ENCODE peak calls at places on chromosomes 7 and 10, in four cellular contexts. Y, R, O and H are unnamed samples. For H3K4me1, the result is how much of the 10 kb centered on the place peaks cover.

GRCh38 chr7:1843271-1843861 is 173.3 kb downstream of the ELFN1 start:
- DNase-seq in O (no peak), R (no peak), Y (no peak), H (no peak)

GRCh38 chr7:134024729-134025128 is 102.4 kb upstream of the LRGUK start:
- DNase-seq in R (no peak), O (no peak), Y (no peak), H (no peak)

GRCh38 chr7:138328215-138328614 is 131.8 kb upstream of the TRIM24 start:
- DNase-seq in O (no peak), Y (peak), R (no peak), H (no peak)

GRCh38 chr10:128043259-128044045 is 82.8 kb downstream of the MKI67 start:
- DNase-seq in Y (no peak), R (no peak), O (no peak), H (no peak)

GRCh38 chr7:41030673-41031072 is 672.2 kb downstream of the INHBA start:
- DNase-seq in R (no peak), Y (no peak), O (no peak), H (no peak)

GRCh38 chr10:21976739-21977138 is 26.8 kb downstream of the DNAJC1 start:
- DNase-seq in Y (no peak), O (no peak), R (no peak), H (no peak)

GRCh38 chr10:22625511-22626288 is 88.7 kb downstream of the PIP4K2A start:
- DNase-seq in R (no peak), O (no peak), Y (peak), H (no peak)

GRCh38 chr7:78794101-78794500 is 659.4 kb downstream of the MAGI2 start:
- DNase-seq in Y (no peak), O (no peak), R (no peak), H (no peak)

GRCh38 chr10:101644002-101644401 is 51.0 kb downstream of the FBXW4 start:
- DNase-seq in Y (no peak), R (no peak), O (no peak), H (no peak)

GRCh38 chr10:89537361-89537760 is 2.0 kb upstream of the SLC16A12 start:
- DNase-seq in R (no peak), Y (no peak), O (no peak), H (no peak)

GRCh38 chr10:73953665-73954064 is 42.7 kb downstream of the PLAU start:
- DNase-seq in Y (no peak), R (no peak), O (no peak), H (no peak)

GRCh38 chr10:32393942-32394341 is 47.0 kb upstream of the EPC1 start:
- DNase-seq in O (no peak), Y (no peak), R (no peak), H (no peak)

GRCh38 chr10:122149607-122150505 is 121.2 kb upstream of the BTBD16 start:
- DNase-seq in Y (no peak), O (no peak), R (no peak), H (no peak)
- TF ChIP-seq TCF7L2 in Y (no peak), O (no peak), R (no peak), H (no peak)

DNA sequence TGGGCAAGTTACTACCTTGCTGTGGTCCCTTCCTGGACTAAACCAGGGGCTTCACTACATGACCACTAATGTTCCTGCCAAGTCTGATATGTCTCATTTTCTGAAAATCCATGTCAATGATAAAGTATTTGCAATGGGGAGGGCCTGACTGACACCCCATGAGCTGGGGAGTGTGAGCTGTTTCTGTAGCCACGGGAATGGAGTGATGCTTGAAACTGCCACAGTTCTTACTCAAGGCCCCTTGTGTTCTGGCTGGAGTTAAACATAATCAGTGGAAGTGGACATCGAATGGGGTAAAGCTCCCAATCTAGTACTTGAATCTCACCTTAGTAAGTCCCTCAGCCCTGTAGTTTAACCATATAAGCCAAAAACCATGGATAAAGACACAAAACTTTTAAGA is 61.9 kb upstream of the PDLIM1 start:
- DNase-seq in Y (no peak), O (no peak), R (no peak), H (no peak)
- H3K4me1 ChIP-seq in Y (half or more), O (under half), R (under half), H (under half)

GRCh38 chr10:97539523-97540200 is 32.9 kb upstream of the ANKRD2 start:
- DNase-seq in O (no peak), Y (no peak), R (no peak), H (no peak)

GRCh38 chr10:97546441-97547340 is 25.9 kb upstream of the ANKRD2 start:
- DNase-seq in Y (no peak), O (no peak), R (no peak), H (no peak)

GRCh38 chr10:97542169-97543024 is 30.2 kb upstream of the ANKRD2 start:
- DNase-seq in O (peak), R (peak), Y (peak), H (peak)

GRCh38 chr10:97540669-97541500 is 31.7 kb upstream of the ANKRD2 start:
- DNase-seq in Y (no peak), O (no peak), R (peak), H (no peak)

DNA sequence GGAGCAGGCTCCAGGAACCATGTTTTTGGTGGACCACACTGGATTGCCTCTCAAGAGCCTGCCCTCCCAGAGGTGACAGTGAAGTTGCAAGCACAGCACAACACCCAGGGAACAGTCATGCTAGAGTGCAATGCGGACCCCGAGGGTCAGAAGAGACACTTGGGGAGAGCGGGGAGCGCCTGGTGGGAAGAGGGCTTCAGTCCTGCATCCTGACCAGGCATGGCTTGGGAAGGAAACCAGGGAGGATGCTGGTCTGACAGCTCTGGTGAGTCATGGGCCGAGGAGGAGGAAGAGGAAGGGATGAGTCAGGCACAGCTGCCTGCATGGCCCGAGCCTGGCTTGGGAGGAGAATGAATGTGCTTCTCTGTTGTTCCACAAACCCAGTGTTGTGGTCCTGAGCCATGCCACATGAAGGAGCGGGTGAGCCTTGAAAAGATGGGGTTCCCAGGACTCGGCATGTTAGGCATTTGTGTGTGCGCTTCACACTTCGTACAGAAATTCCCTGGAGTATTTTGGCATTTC is 29.5 kb upstream of the ANKRD2 start:
- DNase-seq in R (peak), O (peak), Y (peak), H (peak)
- TF ChIP-seq TCF7L2 in R (no peak), O (peak), Y (no peak), H (no peak)

GRCh38 chr10:24718031-24718855 is 5.4 kb downstream of the ARHGAP21 start:
- DNase-seq in R (no peak), O (no peak), Y (peak), H (no peak)

GRCh38 chr10:24716295-24716694 is 7.4 kb downstream of the ARHGAP21 start:
- DNase-seq in R (peak), O (no peak), Y (no peak), H (no peak)

GRCh38 chr10:24711465-24711864 is 12.2 kb downstream of the ARHGAP21 start:
- DNase-seq in Y (no peak), R (no peak), O (no peak), H (no peak)

GRCh38 chr10:24713086-24713485 is 10.6 kb downstream of the ARHGAP21 start:
- DNase-seq in R (no peak), O (no peak), Y (no peak), H (no peak)

GRCh38 chr10:24715246-24715769 is 8.4 kb downstream of the ARHGAP21 start:
- DNase-seq in O (no peak), Y (no peak), R (no peak), H (no peak)
- H3K4me1 ChIP-seq in O (under half), Y (half or more), R (under half), H (under half)

GRCh38 chr7:22934023-22934422 is 79.9 kb downstream of the HYCC1 start:
- DNase-seq in Y (no peak), R (no peak), O (no peak), H (no peak)
- TF ChIP-seq TCF7L2 in Y (no peak), R (no peak), O (no peak), H (no peak)

DNA sequence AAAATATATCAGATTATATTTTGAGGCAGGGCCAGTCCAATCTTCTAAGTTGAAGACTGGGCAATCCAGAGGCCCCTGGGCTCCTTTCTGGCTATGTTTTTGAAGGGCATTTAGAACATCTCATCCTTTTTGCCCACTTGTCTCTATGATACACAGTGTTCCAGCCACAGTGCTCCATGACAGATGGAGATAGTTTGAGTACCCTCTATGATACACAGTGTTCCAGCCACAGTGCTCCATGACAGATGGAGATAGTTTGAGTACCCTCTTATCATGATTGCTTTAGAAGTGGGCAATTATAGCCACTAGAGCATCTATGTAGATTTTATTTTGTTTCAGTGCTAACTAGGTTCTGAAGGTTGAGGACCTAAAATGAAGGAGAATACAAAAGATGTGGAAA is 33.1 kb upstream of the A1CF start:
- DNase-seq in R (no peak), Y (no peak), O (no peak), H (no peak)
- H3K4me1 ChIP-seq in R (under half), Y (under half), O (under half), H (under half)

DNA sequence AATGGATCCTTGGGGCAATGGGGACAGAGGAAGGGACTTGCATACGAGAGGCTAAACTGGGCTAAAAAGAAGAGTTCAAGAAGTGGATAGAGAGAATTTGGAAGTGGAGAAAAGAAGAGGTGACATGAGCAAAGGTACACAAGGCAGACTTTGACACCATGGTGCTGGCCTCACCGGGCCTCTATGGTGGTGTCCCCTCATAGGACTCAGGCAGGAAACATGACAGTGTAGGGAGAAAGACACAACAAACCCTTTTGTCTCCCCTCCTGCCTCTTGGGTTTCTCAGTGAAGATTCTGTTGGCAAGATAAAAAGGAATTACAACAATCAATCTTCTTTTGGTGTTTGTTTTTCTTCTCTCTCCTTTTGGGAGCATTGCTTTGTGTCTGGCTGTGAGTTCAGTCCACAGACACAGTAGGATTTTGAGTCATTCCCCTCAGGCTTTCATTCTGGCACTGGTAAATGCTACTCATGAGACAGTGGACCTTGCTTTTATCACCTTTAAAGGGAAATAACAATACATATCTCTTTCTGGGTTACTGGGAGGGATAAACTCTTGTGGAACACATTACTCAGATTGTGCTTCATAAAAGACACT is 827.7 kb downstream of the TNS3 start:
- DNase-seq in R (no peak), O (peak), Y (no peak), H (no peak)
- TF ChIP-seq TCF7L2 in R (no peak), O (no peak), Y (no peak), H (no peak)

GRCh38 chr10:86521620-86522384 is at the start of gene WAPL:
- DNase-seq in R (peak), Y (peak), O (peak), H (peak)

GRCh38 chr10:86523348-86523747 is 1.8 kb upstream of the WAPL start:
- DNase-seq in R (peak), Y (peak), O (peak), H (no peak)

GRCh38 chr10:86522385-86522855 is 828 bp upstream of the WAPL start:
- DNase-seq in O (no peak), R (peak), Y (no peak), H (no peak)

GRCh38 chr10:86518781-86519180 is 2.8 kb downstream of the WAPL start:
- DNase-seq in Y (no peak), O (no peak), R (no peak), H (no peak)

GRCh38 chr10:86520871-86521619 is 547 bp downstream of the WAPL start:
- DNase-seq in R (peak), Y (peak), O (peak), H (no peak)
- H3K4me1 ChIP-seq in R (under half), Y (half or more), O (under half), H (under half)

GRCh38 chr7:80373431-80374032 is 138.3 kb downstream of the GNAT3 start:
- DNase-seq in Y (no peak), R (no peak), O (no peak), H (no peak)

GRCh38 chr7:80374321-80374720 is 137.5 kb downstream of the GNAT3 start:
- DNase-seq in Y (no peak), O (no peak), R (no peak), H (no peak)

GRCh38 chr7:80380957-80381356 is 130.9 kb downstream of the GNAT3 start:
- DNase-seq in Y (no peak), R (no peak), O (no peak), H (no peak)

DNA sequence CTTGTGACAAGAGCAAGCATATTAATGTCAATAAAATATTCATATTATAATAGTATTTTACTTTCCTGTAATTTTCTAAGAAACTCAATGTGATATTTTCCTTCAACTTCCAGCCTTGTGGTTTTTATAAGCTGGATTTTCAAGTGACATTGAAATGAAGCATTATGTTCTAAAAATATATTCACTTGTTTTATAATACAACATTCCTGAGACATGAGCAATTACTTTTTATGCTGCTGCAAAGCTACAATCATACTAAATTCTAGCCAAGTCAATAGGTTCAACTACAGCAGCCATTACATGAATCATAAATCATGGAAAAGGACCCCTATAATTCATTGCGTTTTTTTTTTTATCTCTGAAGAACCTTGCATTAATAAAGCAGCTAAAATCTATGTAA is 132.8 kb downstream of the GNAT3 start:
- DNase-seq in Y (no peak), O (no peak), R (no peak), H (no peak)
- TF ChIP-seq TCF7L2 in Y (no peak), O (no peak), R (no peak), H (no peak)